ENCODE peak calls at places on chromosomes 3 and 15, in seven cellular contexts. R, H, P, Y, W, J and N are unnamed samples.

GRCh38 chr3:126432361-126432760 is 37.7 kb downstream of the CFAP100 start:
- DNase-seq in R (no peak), H (no peak), P (peak; percentile 17), Y (no peak), W (no peak), J (no peak), N (no peak)

GRCh38 chr3:125602752-125603649 is 7.7 kb upstream of the OSBPL11 start:
- DNase-seq in R (no peak), H (peak; percentile 22), P (peak; percentile 62), Y (peak; percentile 48), W (no peak), J (no peak), N (peak; percentile 91)

GRCh38 chr15:72179950-72180581 is 17.5 kb downstream of the GRAMD2A start:
- DNase-seq in R (no peak), H (peak; percentile 68), P (no peak), Y (no peak), W (no peak), J (no peak), N (no peak)

GRCh38 chr3:7392206-7392605 is 531.3 kb downstream of the GRM7 start:
- DNase-seq in R (no peak), H (no peak), P (no peak), Y (no peak), W (no peak), J (no peak), N (no peak)

GRCh38 chr3:156732715-156733114 is 58.3 kb downstream of the TIPARP start:
- DNase-seq in R (no peak), H (no peak), P (no peak), Y (no peak), W (no peak), J (peak; percentile 31), N (no peak)

GRCh38 chr15:43190178-43190577 is 5.0 kb downstream of the CCNDBP1 start:
- DNase-seq in R (no peak), H (no peak), P (peak; percentile 45), Y (peak; percentile 22), W (no peak), J (no peak), N (no peak)

GRCh38 chr3:165669967-165670366 is 167.3 kb downstream of the BCHE start:
- DNase-seq in R (no peak), H (no peak), P (no peak), Y (peak; percentile 38), W (no peak), J (no peak), N (peak; percentile 39)

GRCh38 chr3:14845826-14846225 is 27.1 kb downstream of the FGD5 start:
- DNase-seq in R (no peak), H (no peak), P (no peak), Y (no peak), W (no peak), J (no peak), N (no peak)

GRCh38 chr15:56019819-56020218 is 26.4 kb upstream of the NEDD4 start:
- DNase-seq in R (no peak), H (no peak), P (no peak), Y (no peak), W (no peak), J (no peak), N (no peak)

GRCh38 chr3:47347217-47347801 is 33.5 kb upstream of the PTPN23 start:
- DNase-seq in R (no peak), H (no peak), P (peak; percentile 84), Y (peak; percentile 38), W (peak; percentile 83), J (no peak), N (no peak)

GRCh38 chr3:110789315-110789714 is 282.3 kb upstream of the NECTIN3 start:
- DNase-seq in R (no peak), H (no peak), P (peak; percentile 59), Y (no peak), W (no peak), J (no peak), N (no peak)

GRCh38 chr3:128112406-128112968 is 11.1 kb downstream of the RUVBL1 start:
- DNase-seq in R (peak; percentile 39), H (no peak), P (peak; percentile 64), Y (peak; percentile 73), W (peak; percentile 75), J (no peak), N (peak; percentile 49)

GRCh38 chr3:118801899-118802298 is 232.7 kb downstream of the IGSF11 start:
- DNase-seq in R (no peak), H (no peak), P (no peak), Y (no peak), W (no peak), J (peak; percentile 90), N (no peak)

GRCh38 chr3:132641837-132642538 is 17.6 kb downstream of the ACAD11 start:
- DNase-seq in R (no peak), H (no peak), P (peak; percentile 62), Y (peak; percentile 64), W (peak; percentile 51), J (no peak), N (no peak)

GRCh38 chr15:60894347-60894746 is 334.8 kb downstream of the RORA start:
- DNase-seq in R (no peak), H (no peak), P (no peak), Y (no peak), W (no peak), J (no peak), N (no peak)

GRCh38 chr15:63079938-63080626 is 37.5 kb downstream of the TPM1 start:
- DNase-seq in R (no peak), H (no peak), P (no peak), Y (no peak), W (no peak), J (no peak), N (no peak)

DNA sequence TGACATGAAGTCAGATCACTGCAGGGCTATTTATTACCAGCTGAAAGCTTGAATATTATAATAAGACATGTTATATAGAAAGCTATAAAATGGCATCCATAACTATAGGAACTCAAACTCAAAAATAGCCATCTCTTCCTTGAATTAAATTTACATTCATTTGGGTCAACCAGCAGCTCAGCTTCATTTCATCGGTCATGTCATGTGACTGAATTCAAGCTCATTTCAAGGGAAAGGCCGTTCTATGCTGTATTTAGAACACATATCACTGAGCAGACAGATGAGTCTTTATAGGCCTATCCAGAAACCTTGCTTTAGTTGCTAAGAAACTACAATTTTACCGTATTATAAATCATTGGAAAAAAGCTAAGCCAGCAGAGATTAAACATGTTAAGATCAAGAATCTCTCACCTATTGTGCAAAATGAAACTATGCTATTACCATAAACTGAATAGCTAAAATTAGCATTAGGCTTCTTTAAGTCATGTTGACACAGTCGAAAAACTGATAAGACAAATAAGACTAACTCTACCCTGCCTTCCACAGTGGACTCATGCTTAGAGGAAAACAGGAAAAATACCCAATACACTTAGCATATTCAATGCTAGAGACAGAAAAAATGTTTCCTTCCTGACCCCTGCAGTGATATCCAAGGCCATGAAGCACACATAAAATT is 2.3 kb downstream of the NPTN start:
- DNase-seq in R (no peak), H (no peak), P (no peak), Y (no peak), W (peak; percentile 8), J (no peak), N (no peak)
- H3K4me3 ChIP-seq in R (no peak overlapping the region), H (peak overlapping the region; percentile 95), P (peak overlapping the region; percentile 83), Y (peak overlapping the region; percentile 9), W (peak overlapping the region; percentile 74), J (peak overlapping the region; percentile 94), N (peak overlapping the region; percentile 4)

GRCh38 chr3:160928183-160928718 is 172.2 kb downstream of the PPM1L start:
- DNase-seq in R (no peak), H (no peak), P (no peak), Y (no peak), W (peak; percentile 5), J (no peak), N (no peak)
- TF ChIP-seq CTCF in R (no peak), H (peak; percentile 36), P (peak; percentile 3), Y (no peak), W (peak; percentile 7), J (peak; percentile 9), N (no peak)

DNA sequence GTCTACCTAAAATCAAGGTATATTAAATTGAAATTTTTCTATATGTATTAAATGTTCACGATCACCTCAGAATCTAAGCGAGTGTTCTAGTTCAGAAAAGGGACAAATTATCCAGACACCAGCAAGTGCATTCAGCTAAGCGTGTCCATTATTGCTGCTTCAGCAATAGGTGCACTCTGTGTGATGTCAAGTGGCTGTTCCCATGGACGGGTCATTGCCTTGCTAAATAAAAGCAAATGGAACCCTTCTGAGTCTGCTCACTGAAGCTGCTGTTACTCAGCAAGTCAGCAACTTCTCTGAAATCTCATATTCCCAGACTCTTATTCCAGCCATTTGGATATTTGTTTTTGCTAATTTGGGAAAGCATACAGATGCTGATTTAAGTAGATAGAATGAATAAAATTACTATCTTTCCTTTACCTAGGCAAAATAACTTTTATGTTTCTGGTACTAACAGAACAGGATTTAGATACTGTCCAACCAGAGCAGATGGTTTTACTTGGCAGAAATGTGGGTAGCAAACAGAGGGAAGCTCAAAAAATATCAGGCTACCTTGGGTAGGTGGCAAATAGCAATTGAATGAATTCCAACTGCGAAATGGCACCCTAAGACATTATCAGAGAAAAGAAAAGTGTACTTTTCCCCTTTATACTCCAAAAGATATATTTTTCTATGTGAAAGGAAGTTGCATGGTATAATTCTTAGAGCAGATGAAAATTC is 407.0 kb downstream of the GAP43 start:
- DNase-seq in R (no peak), H (no peak), P (no peak), Y (no peak), W (no peak), J (no peak), N (no peak)
- H3K4me3 ChIP-seq in R (no peak overlapping the region), H (no peak overlapping the region), P (no peak overlapping the region), Y (no peak overlapping the region), W (no peak overlapping the region), J (no peak overlapping the region), N (no peak overlapping the region)

GRCh38 chr3:56800373-56801150 is 1.2 kb downstream of the ARHGEF3 start:
- DNase-seq in R (peak; percentile 75), H (peak; percentile 48), P (no peak), Y (no peak), W (peak; percentile 69), J (no peak), N (no peak)

GRCh38 chr3:56801151-56801596 is 575 bp downstream of the ARHGEF3 start:
- DNase-seq in R (peak; percentile 44), H (peak; percentile 64), P (no peak), Y (no peak), W (peak; percentile 26), J (no peak), N (no peak)

GRCh38 chr3:56802793-56803192 is 1.0 kb upstream of the ARHGEF3 start:
- DNase-seq in R (no peak), H (peak; percentile 3), P (no peak), Y (no peak), W (no peak), J (no peak), N (no peak)

GRCh38 chr3:56802411-56802745 is 629 bp upstream of the ARHGEF3 start:
- DNase-seq in R (no peak), H (no peak), P (no peak), Y (no peak), W (no peak), J (no peak), N (no peak)

DNA sequence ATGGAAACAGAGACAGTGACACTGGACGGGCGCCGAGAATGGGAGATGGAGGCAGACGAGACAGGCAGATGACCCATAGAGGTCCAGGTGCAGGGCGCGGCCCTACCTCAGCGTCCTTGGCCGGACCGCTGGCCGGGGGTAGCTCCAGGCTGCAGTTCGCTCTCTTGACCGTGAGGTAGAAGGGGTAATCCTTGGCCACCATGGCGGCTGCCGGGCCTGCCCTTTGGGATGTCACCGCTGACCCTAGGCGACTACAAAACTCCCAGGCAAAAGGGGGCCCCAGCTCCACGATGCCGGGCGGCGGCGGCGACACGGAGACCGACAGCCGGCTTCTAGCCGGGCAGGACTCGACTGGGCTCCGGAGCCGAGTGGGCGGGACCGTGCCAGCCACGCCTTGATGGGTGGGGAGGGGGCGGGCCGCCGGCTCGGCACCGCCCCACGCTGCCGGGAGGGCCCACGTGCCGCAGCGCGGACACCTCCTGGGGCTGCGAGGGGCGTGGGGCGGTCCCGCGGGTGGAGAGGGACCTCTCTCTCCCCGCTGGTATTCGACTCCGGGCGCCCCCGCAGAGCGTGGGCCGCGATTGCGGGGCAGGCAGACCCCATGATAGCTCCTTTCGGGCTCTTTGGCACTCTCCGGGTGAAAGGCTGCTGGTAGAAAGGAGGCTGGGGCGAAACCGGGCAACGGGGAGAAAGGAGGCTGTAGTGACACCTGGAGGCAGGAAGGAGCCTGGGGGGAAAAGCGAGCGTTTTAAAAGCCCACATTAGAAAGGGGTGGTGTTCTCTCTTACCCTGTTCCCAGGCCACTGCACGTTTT is at the start of gene ARHGEF3:
- DNase-seq in R (peak; percentile 87), H (peak; percentile 95), P (peak; percentile 63), Y (no peak), W (peak; percentile 91), J (no peak), N (no peak)
- TF ChIP-seq CTCF in R (peak; percentile 56), H (peak; percentile 77), P (peak; percentile 49), Y (peak; percentile 36), W (peak; percentile 72), J (peak; percentile 33), N (peak; percentile 71)